ENCODE peak calls at places on chromosomes 2 and 18, in five cellular contexts. T is SK-N-SH, Q is HepG2, V is H1, B is GM12878. A is an unnamed sample.

GRCh38 chr2:23824777-23825212 is 102.1 kb downstream of the ATAD2B start:
- DNase-seq in T (peak), Q (peak), V (no peak), B (peak), A (peak)

GRCh38 chr2:167827352-167828097 is 419.9 kb downstream of the STK39 start:
- DNase-seq in T (no peak), Q (peak), V (no peak), B (no peak), A (no peak)

GRCh38 chr18:39586696-39587095 is 2021.1 kb upstream of the CELF4 start:
- DNase-seq in T (no peak), Q (no peak), V (no peak), B (no peak), A (no peak)

GRCh38 chr2:9941196-9941995 is 10.1 kb upstream of the GRHL1 start:
- DNase-seq in T (no peak), Q (peak), V (no peak), B (no peak), A (peak)

GRCh38 chr2:51812138-51812866 is 780.4 kb upstream of the NRXN1 start:
- DNase-seq in T (no peak), Q (no peak), V (no peak), B (no peak), A (no peak)

GRCh38 chr2:178109813-178110212 is 2.4 kb upstream of the RBM45 start:
- DNase-seq in T (peak), Q (peak), V (no peak), B (no peak), A (peak)

GRCh38 chr2:136238552-136239346 is 120.8 kb upstream of the CXCR4 start:
- DNase-seq in T (no peak), Q (no peak), V (no peak), B (peak), A (no peak)

GRCh38 chr18:75624836-75625235 is 197.3 kb upstream of the SMIM21 start:
- DNase-seq in T (no peak), Q (no peak), V (no peak), B (no peak), A (no peak)

GRCh38 chr2:236782938-236783337 is 213.3 kb downstream of the ACKR3 start:
- DNase-seq in T (no peak), Q (no peak), V (no peak), B (no peak), A (no peak)

GRCh38 chr18:11987527-11987926 is 6.2 kb downstream of the IMPA2 start:
- DNase-seq in T (no peak), Q (no peak), V (no peak), B (no peak), A (no peak)

GRCh38 chr2:163717993-163718680 is 17.7 kb downstream of the FIGN start:
- DNase-seq in T (peak), Q (peak), V (no peak), B (no peak), A (no peak)

GRCh38 chr2:105645971-105646370 is 98.7 kb upstream of the NCK2 start:
- DNase-seq in T (no peak), Q (no peak), V (no peak), B (no peak), A (no peak)

GRCh38 chr2:222341328-222341727 is 42.5 kb upstream of the PAX3 start:
- DNase-seq in T (no peak), Q (no peak), V (no peak), B (no peak), A (no peak)

GRCh38 chr2:199663157-199663556 is 187.8 kb downstream of the FTCDNL1 start:
- DNase-seq in T (no peak), Q (no peak), V (no peak), B (peak), A (no peak)

GRCh38 chr2:199668648-199669047 is 182.3 kb downstream of the FTCDNL1 start:
- DNase-seq in T (no peak), Q (no peak), V (no peak), B (no peak), A (no peak)
- TF ChIP-seq YY1 in T (no peak), Q (no peak), V (no peak), B (no peak), A (no peak)

GRCh38 chr2:238776003-238776640 is 71.8 kb upstream of the TWIST2 start:
- DNase-seq in T (no peak), Q (no peak), V (no peak), B (no peak), A (no peak)

GRCh38 chr2:238775591-238775990 is 72.3 kb upstream of the TWIST2 start:
- DNase-seq in T (no peak), Q (no peak), V (no peak), B (no peak), A (no peak)

GRCh38 chr2:238773472-238773871 is 74.4 kb upstream of the TWIST2 start:
- DNase-seq in T (no peak), Q (no peak), V (no peak), B (no peak), A (no peak)

GRCh38 chr2:238774980-238775509 is 72.8 kb upstream of the TWIST2 start:
- DNase-seq in T (no peak), Q (peak), V (no peak), B (no peak), A (no peak)

DNA sequence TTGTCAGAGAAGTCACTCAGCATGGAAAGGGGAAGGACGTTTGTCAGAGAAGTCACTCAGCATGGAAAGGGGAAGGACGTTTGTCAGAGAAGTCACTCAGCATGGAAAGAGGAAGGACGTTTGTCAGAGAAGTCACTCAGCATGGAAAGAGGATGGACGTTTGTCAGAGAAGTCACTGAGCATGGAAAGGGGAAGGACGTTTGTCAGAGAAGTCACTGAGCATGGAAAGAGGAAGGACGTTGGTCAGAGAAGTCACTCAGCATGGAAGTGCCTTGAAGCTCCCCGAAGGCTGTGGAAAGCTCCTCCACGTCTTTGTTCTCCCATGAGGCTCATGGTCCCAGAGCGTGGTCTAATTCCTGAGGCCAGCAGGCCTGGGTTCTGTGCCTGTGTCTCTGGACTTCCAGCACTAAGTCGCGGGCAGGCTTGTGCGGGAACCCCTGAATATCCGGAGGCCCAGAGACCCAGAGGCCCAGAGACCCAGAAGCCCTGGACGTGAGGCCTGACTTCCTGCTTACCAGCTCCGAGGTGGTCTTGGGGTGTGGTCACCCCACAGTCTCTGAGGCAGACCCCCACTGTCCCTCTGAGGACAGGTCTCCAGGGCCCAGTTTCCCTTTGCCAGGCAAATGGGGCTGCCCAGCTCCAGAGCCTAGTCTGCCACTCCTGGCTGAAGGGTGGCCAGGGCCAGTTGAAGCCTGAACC is 70.4 kb upstream of the TWIST2 start:
- DNase-seq in T (no peak), Q (no peak), V (no peak), B (peak), A (no peak)
- H3K4me2 ChIP-seq in T (no peak), Q (no peak), V (no peak), B (no peak), A (no peak)

GRCh38 chr2:27001851-27002369 is 30.9 kb upstream of the TMEM214 start:
- DNase-seq in T (no peak), Q (no peak), V (no peak), B (no peak), A (no peak)
- TF ChIP-seq CHD2 in T (no peak), Q (no peak), V (no peak), B (no peak), A (no peak)

GRCh38 chr18:21112543-21113105 is 1.0 kb upstream of the ROCK1 start:
- DNase-seq in T (peak), Q (no peak), V (no peak), B (no peak), A (no peak)

GRCh38 chr18:21110667-21111350 is 804 bp downstream of the ROCK1 start:
- DNase-seq in T (peak), Q (no peak), V (no peak), B (no peak), A (no peak)

GRCh38 chr18:21111351-21112139 is at the start of gene ROCK1:
- DNase-seq in T (peak), Q (peak), V (peak), B (peak), A (peak)

GRCh38 chr18:21109936-21110666 is 1.5 kb downstream of the ROCK1 start:
- DNase-seq in T (no peak), Q (no peak), V (no peak), B (no peak), A (no peak)

GRCh38 chr18:21112140-21112473 is 494 bp upstream of the ROCK1 start:
- DNase-seq in T (no peak), Q (no peak), V (no peak), B (no peak), A (no peak)
- TF ChIP-seq YY1 in T (no peak), Q (no peak), V (no peak), B (peak), A (no peak)

DNA sequence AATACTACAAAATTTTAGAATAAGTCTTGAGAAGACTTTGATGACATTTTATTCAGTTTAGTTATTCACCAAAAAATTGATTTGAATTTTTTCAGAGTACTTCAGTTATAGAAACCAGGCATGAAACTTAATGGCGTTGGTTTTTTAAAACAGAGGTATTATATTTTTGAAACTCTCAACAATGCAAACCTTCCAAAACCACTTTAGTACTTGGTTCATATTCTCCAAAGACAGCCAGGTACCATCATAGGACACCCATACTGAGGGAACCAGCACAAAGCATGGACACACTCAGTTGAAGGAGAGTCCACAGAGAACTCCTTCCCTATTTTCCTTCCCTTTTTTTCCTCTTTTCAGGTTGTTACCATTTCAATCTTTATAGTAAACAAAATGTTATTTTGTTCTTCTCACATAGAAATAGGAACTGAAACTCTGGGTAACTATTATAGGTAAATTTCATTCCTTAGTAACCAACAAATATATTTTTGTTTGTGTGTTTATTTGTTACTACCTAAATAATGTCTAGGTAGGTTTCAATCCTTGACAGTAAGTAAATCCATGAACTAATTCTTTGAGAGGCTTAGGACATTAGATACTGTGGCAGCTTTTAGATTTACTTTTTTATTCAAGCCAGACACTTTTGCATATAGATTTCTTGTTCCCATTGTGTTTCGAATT is 95.8 kb downstream of the TMEFF2 start:
- DNase-seq in T (no peak), Q (no peak), V (no peak), B (no peak), A (no peak)
- H3K4me2 ChIP-seq in T (no peak), Q (no peak), V (no peak), B (no peak), A (no peak)

GRCh38 chr2:86082768-86083167 is 22.9 kb downstream of the POLR1A start:
- DNase-seq in T (no peak), Q (no peak), V (no peak), B (no peak), A (no peak)

GRCh38 chr2:86079981-86080911 is 25.4 kb downstream of the POLR1A start:
- DNase-seq in T (peak), Q (peak), V (peak), B (peak), A (peak)

GRCh38 chr2:86081724-86082123 is 24.0 kb downstream of the POLR1A start:
- DNase-seq in T (no peak), Q (no peak), V (no peak), B (no peak), A (no peak)

GRCh38 chr2:86074811-86075210 is 30.9 kb downstream of the POLR1A start:
- DNase-seq in T (no peak), Q (no peak), V (no peak), B (no peak), A (no peak)

DNA sequence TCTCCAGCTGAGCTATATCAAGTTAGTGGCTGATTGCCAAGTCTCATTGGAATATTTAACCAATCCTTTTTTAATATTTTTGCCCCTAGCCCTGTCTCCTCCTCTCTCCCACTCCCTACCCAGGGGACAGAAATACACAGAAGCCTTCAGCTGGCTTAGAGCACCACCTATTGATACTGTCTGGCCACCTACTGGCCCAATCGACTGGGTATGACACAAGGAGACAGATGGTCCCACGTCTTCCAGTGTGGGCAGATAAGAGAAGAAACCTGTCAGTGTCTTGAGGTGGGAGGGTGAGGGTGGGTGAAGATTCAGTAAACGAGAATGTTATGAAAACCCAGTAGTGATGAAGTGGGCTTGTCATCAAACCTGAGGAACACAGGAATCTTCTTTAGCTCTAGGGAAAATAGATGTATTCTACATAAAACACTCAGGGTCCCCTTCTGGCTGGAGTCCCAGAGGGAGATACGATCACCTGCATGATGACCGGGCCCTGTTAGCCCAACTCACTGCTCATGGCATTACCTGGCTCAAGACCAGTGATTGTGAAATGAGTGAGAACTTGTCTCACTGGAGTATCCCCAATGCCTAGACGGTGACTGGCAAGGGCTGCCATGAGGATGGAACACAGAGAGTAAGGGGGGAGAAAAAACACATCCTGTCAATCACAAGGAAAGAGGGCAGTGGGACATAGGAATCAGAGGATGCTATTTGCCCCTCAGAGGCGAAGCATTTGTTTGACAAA is 26.7 kb downstream of the POLR1A start:
- DNase-seq in T (peak), Q (no peak), V (no peak), B (no peak), A (peak)
- TF ChIP-seq CHD2 in T (no peak), Q (no peak), V (no peak), B (no peak), A (no peak)

DNA sequence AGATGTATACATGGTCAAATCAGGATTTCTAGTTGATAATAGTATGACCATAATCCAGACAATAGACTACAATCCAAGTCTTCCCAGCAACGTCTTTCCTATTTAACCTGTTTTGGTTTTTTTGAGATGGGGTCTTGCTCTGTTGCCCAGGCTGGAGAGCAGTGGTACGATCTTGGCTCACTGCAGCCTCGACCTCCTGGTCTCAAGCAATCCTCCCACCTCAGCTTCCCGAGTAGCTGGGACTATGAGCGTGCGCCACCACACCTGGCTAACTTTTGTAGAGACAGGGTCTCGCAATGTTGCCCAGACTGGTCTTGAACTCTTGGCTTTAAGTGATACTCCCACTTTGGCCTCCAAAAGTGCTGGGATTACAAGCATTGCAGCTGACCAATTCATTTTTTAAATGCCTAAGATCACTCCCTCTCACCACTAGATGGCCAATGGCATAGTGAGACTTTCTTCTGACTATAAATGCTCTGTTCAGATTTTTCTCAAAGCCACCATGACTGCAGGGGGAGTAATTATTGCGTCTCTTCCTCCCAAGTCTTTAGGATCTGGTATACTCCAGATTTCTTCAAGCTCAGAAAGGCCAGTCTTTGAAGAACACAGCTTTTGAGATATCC is 47.6 kb downstream of the HNRNPLL start:
- DNase-seq in T (no peak), Q (peak), V (no peak), B (no peak), A (peak)
- TF ChIP-seq YY1 in T (no peak), Q (no peak), V (no peak), B (no peak), A (no peak)

DNA sequence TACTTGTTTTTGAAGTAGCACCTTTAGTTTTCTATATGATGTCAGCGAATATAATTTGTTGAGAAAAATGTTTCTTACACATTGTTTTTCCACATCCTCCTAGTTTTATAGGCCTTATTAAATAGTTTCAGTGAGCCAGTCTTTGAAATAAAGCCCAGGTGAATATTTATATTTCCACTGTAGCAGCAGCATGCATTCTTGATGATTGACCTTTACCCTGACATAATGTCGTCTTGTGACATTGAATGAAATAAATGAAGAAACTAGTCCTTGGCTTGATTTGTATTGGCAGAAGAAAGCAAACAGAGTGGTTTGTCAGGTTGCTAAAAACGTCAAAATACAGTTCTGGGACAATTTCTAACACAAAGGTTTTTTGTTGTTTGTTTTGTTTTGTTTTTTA is 84.4 kb downstream of the EHBP1 start:
- DNase-seq in T (no peak), Q (peak), V (no peak), B (no peak), A (no peak)
- H3K4me2 ChIP-seq in T (no peak), Q (no peak), V (no peak), B (no peak), A (no peak)